ENCODE peak calls at places on chromosomes 11 and 22, in ten cellular contexts. M is fibroblast of lung, R is GM20000, L is HFFc6, B is PC-9, A is spleen, Q is astrocyte of the spinal cord, S is body of pancreas, J is fibroblast of villous mesenchyme, H is kidney epithelial cell. E is an unnamed sample.

GRCh38 chr22:22877523-22878210 is 9.9 kb upstream of the IGLL5 start:
- DNase-seq in M (peak), R (peak), L (peak), B (peak), A (peak), Q (peak), S (peak), J (peak), H (peak), E (peak)

GRCh38 chr22:45502215-45503070 is at the start of gene FBLN1:
- DNase-seq in M (peak), R (no peak), L (no peak), B (peak), A (no peak), Q (no peak), S (no peak), J (peak), H (no peak), E (peak)

GRCh38 chr22:41779889-41780505 is 20.5 kb upstream of the CCDC134 start:
- DNase-seq in M (no peak), R (no peak), L (no peak), B (no peak), A (peak), Q (no peak), S (no peak), J (no peak), H (no peak), E (no peak)

GRCh38 chr11:37858398-37858797 is 1260.4 kb upstream of the RAG2 start:
- DNase-seq in M (no peak), R (no peak), L (no peak), B (no peak), A (no peak), Q (no peak), S (no peak), J (no peak), H (no peak), E (no peak)

GRCh38 chr22:17230239-17230638 is 11.0 kb upstream of the ADA2 start:
- DNase-seq in M (no peak), R (no peak), L (no peak), B (no peak), A (no peak), Q (no peak), S (no peak), J (no peak), H (no peak), E (no peak)

GRCh38 chr22:23836692-23837495 is 1.9 kb downstream of the DERL3 start:
- DNase-seq in M (no peak), R (no peak), L (no peak), B (no peak), A (peak), Q (no peak), S (no peak), J (no peak), H (no peak), E (no peak)

GRCh38 chr11:9527481-9528140 is 45.9 kb upstream of the WEE1 start:
- DNase-seq in M (peak), R (no peak), L (peak), B (no peak), A (no peak), Q (peak), S (peak), J (peak), H (no peak), E (no peak)

GRCh38 chr11:10480026-10480425 is 25.0 kb downstream of the AMPD3 start:
- DNase-seq in M (no peak), R (no peak), L (no peak), B (no peak), A (no peak), Q (no peak), S (no peak), J (no peak), H (no peak), E (no peak)

GRCh38 chr22:17938484-17938924 is 85.9 kb downstream of the MICAL3 start:
- DNase-seq in M (peak), R (no peak), L (no peak), B (no peak), A (no peak), Q (no peak), S (peak), J (peak), H (no peak), E (no peak)

GRCh38 chr11:132131962-132132361 is 761.5 kb downstream of the NTM start:
- DNase-seq in M (no peak), R (no peak), L (no peak), B (no peak), A (no peak), Q (no peak), S (no peak), J (no peak), H (no peak), E (no peak)

GRCh38 chr11:94305146-94305545 is 766 bp downstream of the IZUMO1R start:
- DNase-seq in M (peak), R (no peak), L (peak), B (no peak), A (no peak), Q (no peak), S (no peak), J (peak), H (no peak), E (no peak)

GRCh38 chr11:13717331-13717730 is 48.9 kb downstream of the FAR1 start:
- DNase-seq in M (peak), R (no peak), L (peak), B (peak), A (no peak), Q (peak), S (no peak), J (peak), H (peak), E (no peak)

GRCh38 chr11:71144010-71144409 is 108.4 kb downstream of the SHANK2 start:
- DNase-seq in M (no peak), R (no peak), L (no peak), B (no peak), A (peak), Q (no peak), S (no peak), J (no peak), H (no peak), E (no peak)

GRCh38 chr22:25542231-25542630 is 22.2 kb upstream of the GRK3 start:
- DNase-seq in M (no peak), R (no peak), L (no peak), B (no peak), A (no peak), Q (no peak), S (no peak), J (no peak), H (no peak), E (no peak)

GRCh38 chr11:81874627-81875026 is 859.0 kb downstream of the FAM181B start:
- DNase-seq in M (no peak), R (peak), L (no peak), B (no peak), A (no peak), Q (no peak), S (no peak), J (no peak), H (no peak), E (no peak)

GRCh38 chr11:76251223-76251575 is 44.9 kb upstream of the WNT11 start:
- DNase-seq in M (no peak), R (no peak), L (no peak), B (no peak), A (no peak), Q (no peak), S (no peak), J (no peak), H (no peak), E (no peak)

GRCh38 chr11:70522613-70523311 is 124.4 kb downstream of the CTTN start:
- DNase-seq in M (no peak), R (no peak), L (no peak), B (no peak), A (peak), Q (no peak), S (no peak), J (no peak), H (no peak), E (no peak)

GRCh38 chr22:45235101-45235777 is 5.5 kb downstream of the KIAA0930 start:
- DNase-seq in M (no peak), R (peak), L (no peak), B (no peak), A (peak), Q (no peak), S (peak), J (no peak), H (no peak), E (no peak)

GRCh38 chr11:30172872-30173271 is 57.9 kb upstream of the FSHB start:
- DNase-seq in M (no peak), R (no peak), L (no peak), B (no peak), A (no peak), Q (no peak), S (peak), J (no peak), H (no peak), E (no peak)

GRCh38 chr11:119185916-119186634 is 800 bp downstream of the NHERF4 start:
- DNase-seq in M (no peak), R (no peak), L (no peak), B (no peak), A (no peak), Q (no peak), S (no peak), J (no peak), H (no peak), E (no peak)

GRCh38 chr11:61487342-61488025 is 21.1 kb upstream of the LRRC10B start:
- DNase-seq in M (no peak), R (no peak), L (no peak), B (no peak), A (no peak), Q (no peak), S (no peak), J (no peak), H (no peak), E (no peak)

GRCh38 chr11:133930053-133930766 is 26.6 kb downstream of the IGSF9B start:
- DNase-seq in M (no peak), R (no peak), L (no peak), B (no peak), A (no peak), Q (no peak), S (no peak), J (no peak), H (no peak), E (no peak)

GRCh38 chr11:123033895-123034294 is 28.0 kb downstream of the HSPA8 start:
- DNase-seq in M (no peak), R (no peak), L (no peak), B (no peak), A (no peak), Q (no peak), S (no peak), J (no peak), H (no peak), E (no peak)

GRCh38 chr11:3623126-3623525 is 18.7 kb downstream of the ART5 start:
- DNase-seq in M (no peak), R (no peak), L (no peak), B (no peak), A (peak), Q (no peak), S (no peak), J (no peak), H (no peak), E (no peak)

GRCh38 chr11:93741882-93742226 is 382 bp downstream of the C11orf54 start:
- DNase-seq in M (peak), R (no peak), L (peak), B (peak), A (no peak), Q (no peak), S (peak), J (peak), H (peak), E (peak)

GRCh38 chr11:97786961-97787360 is 1233.8 kb upstream of the CNTN5 start:
- DNase-seq in M (no peak), R (no peak), L (no peak), B (no peak), A (no peak), Q (no peak), S (no peak), J (no peak), H (no peak), E (no peak)

GRCh38 chr11:64384981-64385952 is 26.3 kb downstream of the RPS6KA4 start:
- DNase-seq in M (no peak), R (no peak), L (no peak), B (no peak), A (no peak), Q (no peak), S (peak), J (no peak), H (no peak), E (no peak)

GRCh38 chr11:7275133-7275532 is 23.4 kb downstream of the SYT9 start:
- DNase-seq in M (no peak), R (no peak), L (no peak), B (no peak), A (no peak), Q (no peak), S (no peak), J (no peak), H (no peak), E (no peak)

GRCh38 chr11:7281083-7281482 is 29.4 kb downstream of the SYT9 start:
- DNase-seq in M (no peak), R (no peak), L (no peak), B (no peak), A (no peak), Q (no peak), S (no peak), J (no peak), H (peak), E (no peak)

GRCh38 chr11:7279676-7280075 is 28.0 kb downstream of the SYT9 start:
- DNase-seq in M (no peak), R (no peak), L (no peak), B (no peak), A (no peak), Q (no peak), S (no peak), J (no peak), H (no peak), E (no peak)

GRCh38 chr11:7278314-7278917 is 26.7 kb downstream of the SYT9 start:
- DNase-seq in M (peak), R (peak), L (peak), B (no peak), A (no peak), Q (peak), S (peak), J (peak), H (no peak), E (peak)
- TF ChIP-seq CTCF in M (peak), R (peak), L (peak), B (peak), A (peak), Q (peak), S (peak), J (peak), H (peak), E (peak)

GRCh38 chr22:39808087-39808486 is 85.5 kb downstream of the ENTHD1 start:
- DNase-seq in M (peak), R (no peak), L (peak), B (peak), A (no peak), Q (no peak), S (no peak), J (peak), H (no peak), E (peak)
- TF ChIP-seq CTCF in M (peak), R (peak), L (peak), B (peak), A (peak), Q (peak), S (no peak), J (peak), H (peak), E (peak)

GRCh38 chr11:124670732-124671131 is 2.8 kb downstream of the SIAE start:
- DNase-seq in M (peak), R (peak), L (no peak), B (no peak), A (no peak), Q (no peak), S (no peak), J (peak), H (no peak), E (no peak)
- TF ChIP-seq CTCF in M (no peak), R (no peak), L (no peak), B (no peak), A (no peak), Q (no peak), S (no peak), J (no peak), H (no peak), E (no peak)

GRCh38 chr22:46762238-46763050 is at the start of gene TBC1D22A:
- DNase-seq in M (peak), R (peak), L (peak), B (peak), A (peak), Q (peak), S (peak), J (peak), H (peak), E (peak)
- TF ChIP-seq CTCF in M (no peak), R (no peak), L (peak), B (no peak), A (peak), Q (no peak), S (no peak), J (no peak), H (no peak), E (no peak)

DNA sequence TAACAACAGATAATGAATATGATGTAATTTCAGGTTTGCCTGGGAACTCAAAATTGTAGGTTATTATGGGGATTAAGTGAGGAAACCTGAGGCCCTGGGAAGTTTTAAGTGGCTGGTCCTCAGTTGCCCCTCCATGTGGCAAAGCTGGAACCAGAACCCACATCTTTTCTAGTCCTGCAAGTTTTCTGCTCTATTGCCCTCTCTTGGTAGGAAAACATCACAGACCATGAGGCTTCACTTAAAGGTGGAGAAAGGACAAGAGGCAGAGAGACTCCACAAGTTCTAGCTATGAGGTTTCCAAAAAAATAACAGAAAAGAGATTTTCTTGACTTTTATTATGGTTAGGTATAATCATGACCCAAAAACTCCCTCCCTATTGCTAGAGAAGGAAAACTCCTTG is 115.5 kb upstream of the DDI1 start:
- DNase-seq in M (peak), R (no peak), L (no peak), B (no peak), A (no peak), Q (no peak), S (no peak), J (no peak), H (no peak), E (no peak)
- TF ChIP-seq CTCF in M (no peak), R (no peak), L (peak), B (no peak), A (no peak), Q (no peak), S (no peak), J (no peak), H (no peak), E (no peak)

DNA sequence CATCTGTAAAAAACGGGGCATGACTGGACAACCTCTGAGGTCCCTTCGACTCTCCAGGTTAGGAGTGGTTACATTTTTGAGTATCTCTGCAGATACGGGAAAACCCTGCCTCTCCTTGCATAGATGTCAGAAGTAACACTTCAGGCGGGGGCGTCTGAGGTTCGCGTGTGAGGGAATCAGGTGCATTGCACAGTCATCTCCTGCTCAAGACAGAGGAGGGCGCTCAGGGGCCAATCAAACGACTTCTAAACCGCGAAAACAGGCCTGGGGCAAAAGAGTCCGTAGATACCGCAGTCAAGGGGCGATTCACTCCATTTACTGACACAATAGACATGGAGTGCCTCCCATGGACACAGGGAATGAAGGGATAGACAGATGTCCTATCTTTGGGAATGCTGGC is 31.7 kb downstream of the KIRREL3 start:
- DNase-seq in M (no peak), R (no peak), L (no peak), B (no peak), A (no peak), Q (no peak), S (no peak), J (no peak), H (no peak), E (no peak)
- TF ChIP-seq CTCF in M (no peak), R (no peak), L (no peak), B (no peak), A (no peak), Q (no peak), S (no peak), J (no peak), H (no peak), E (no peak)

GRCh38 chr11:4994551-4994950 is at the start of gene OR51L1:
- DNase-seq in M (no peak), R (no peak), L (no peak), B (no peak), A (no peak), Q (no peak), S (no peak), J (no peak), H (no peak), E (no peak)

DNA sequence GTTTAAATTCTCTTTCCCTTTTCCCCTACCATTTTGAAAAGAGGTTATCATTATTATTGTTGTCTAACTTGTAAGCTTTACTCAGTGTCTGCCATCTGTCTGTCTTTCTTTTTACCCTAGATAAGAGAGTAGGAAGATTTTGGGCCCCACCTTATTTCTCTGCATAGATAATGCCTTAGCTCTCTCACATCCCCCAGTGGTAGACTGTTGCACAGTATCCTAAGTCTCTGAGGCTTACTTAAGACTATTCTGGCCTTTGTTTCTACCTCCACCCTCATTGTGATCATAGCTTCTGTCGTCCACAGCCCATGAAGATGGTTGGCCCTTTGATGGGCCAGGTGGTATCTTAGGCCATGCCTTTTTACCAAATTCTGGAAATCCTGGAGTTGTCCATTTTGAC is 3.6 kb upstream of the OR51L1 start:
- DNase-seq in M (no peak), R (no peak), L (no peak), B (no peak), A (no peak), Q (peak), S (no peak), J (peak), H (no peak), E (no peak)
- TF ChIP-seq CTCF in M (peak), R (peak), L (no peak), B (no peak), A (no peak), Q (peak), S (no peak), J (peak), H (peak), E (no peak)